ENCODE peak calls at places on chromosomes 6 and 20, in six cellular contexts. One of them, this sample, is unnamed.

GRCh38 chr6:70281923-70282902 is 20.7 kb downstream of the COL9A1 start:
- DNase-seq in HCT116: no peak
- DNase-seq in HepG2: no peak
- DNase-seq in GM12878: no peak
- DNase-seq in K562: peak; percentile 59
- DNase-seq in H1: peak; percentile 78
- DNase-seq in this sample: no peak

GRCh38 chr6:131258010-131258652 is 122.9 kb downstream of the AKAP7 start:
- DNase-seq in HCT116: no peak
- DNase-seq in HepG2: no peak
- DNase-seq in GM12878: no peak
- DNase-seq in K562: no peak
- DNase-seq in H1: no peak
- DNase-seq in this sample: no peak

GRCh38 chr6:11414564-11414963 is 123.0 kb upstream of the TMEM170B start:
- DNase-seq in HCT116: peak; percentile 57
- DNase-seq in HepG2: peak; percentile 78
- DNase-seq in GM12878: peak; percentile 72
- DNase-seq in K562: no peak
- DNase-seq in H1: no peak
- DNase-seq in this sample: no peak

GRCh38 chr20:34311118-34312023 is 8.2 kb upstream of the AHCY start:
- DNase-seq in HCT116: no peak
- DNase-seq in HepG2: peak; percentile 100
- DNase-seq in GM12878: no peak
- DNase-seq in K562: no peak
- DNase-seq in H1: peak; percentile 76
- DNase-seq in this sample: no peak

GRCh38 chr6:40520683-40521082 is 66.5 kb downstream of the LRFN2 start:
- DNase-seq in HCT116: no peak
- DNase-seq in HepG2: no peak
- DNase-seq in GM12878: no peak
- DNase-seq in K562: no peak
- DNase-seq in H1: no peak
- DNase-seq in this sample: no peak

GRCh38 chr20:24678351-24679106 is 209.1 kb downstream of the SYNDIG1 start:
- DNase-seq in HCT116: no peak
- DNase-seq in HepG2: no peak
- DNase-seq in GM12878: no peak
- DNase-seq in K562: no peak
- DNase-seq in H1: no peak
- DNase-seq in this sample: no peak

GRCh38 chr6:36844232-36845170 is 5.3 kb upstream of the CPNE5 start:
- DNase-seq in HCT116: no peak
- DNase-seq in HepG2: no peak
- DNase-seq in GM12878: no peak
- DNase-seq in K562: no peak
- DNase-seq in H1: no peak
- DNase-seq in this sample: no peak

GRCh38 chr6:33702345-33702977 is 9.0 kb downstream of the UQCC2 start:
- DNase-seq in HCT116: peak; percentile 37
- DNase-seq in HepG2: peak; percentile 67
- DNase-seq in GM12878: no peak
- DNase-seq in K562: peak; percentile 55
- DNase-seq in H1: no peak
- DNase-seq in this sample: peak; percentile 36

GRCh38 chr20:64264091-64264490 is 8.5 kb downstream of the PCMTD2 start:
- DNase-seq in HCT116: no peak
- DNase-seq in HepG2: no peak
- DNase-seq in GM12878: no peak
- DNase-seq in K562: no peak
- DNase-seq in H1: no peak
- DNase-seq in this sample: no peak

GRCh38 chr6:32133786-32134185 is 3.7 kb upstream of the FKBPL start:
- DNase-seq in HCT116: no peak
- DNase-seq in HepG2: no peak
- DNase-seq in GM12878: no peak
- DNase-seq in K562: no peak
- DNase-seq in H1: no peak
- DNase-seq in this sample: no peak

GRCh38 chr6:107634147-107635057 is 144.5 kb downstream of the SOBP start:
- DNase-seq in HCT116: no peak
- DNase-seq in HepG2: no peak
- DNase-seq in GM12878: no peak
- DNase-seq in K562: no peak
- DNase-seq in H1: no peak
- DNase-seq in this sample: no peak

GRCh38 chr6:139520321-139520768 is 145.9 kb upstream of the CITED2 start:
- DNase-seq in HCT116: no peak
- DNase-seq in HepG2: no peak
- DNase-seq in GM12878: no peak
- DNase-seq in K562: no peak
- DNase-seq in H1: no peak
- DNase-seq in this sample: no peak

GRCh38 chr20:36645998-36646397 is at the start of gene SLA2:
- DNase-seq in HCT116: no peak
- DNase-seq in HepG2: no peak
- DNase-seq in GM12878: no peak
- DNase-seq in K562: no peak
- DNase-seq in H1: no peak
- DNase-seq in this sample: no peak

GRCh38 chr6:2103644-2104523 is 141.5 kb downstream of the GMDS start:
- DNase-seq in HCT116: peak; percentile 19
- DNase-seq in HepG2: peak; percentile 43
- DNase-seq in GM12878: peak; percentile 11
- DNase-seq in K562: peak; percentile 17
- DNase-seq in H1: no peak
- DNase-seq in this sample: no peak

GRCh38 chr6:16244446-16244845 is 6.1 kb downstream of the GMPR start:
- DNase-seq in HCT116: no peak
- DNase-seq in HepG2: no peak
- DNase-seq in GM12878: no peak
- DNase-seq in K562: no peak
- DNase-seq in H1: no peak
- DNase-seq in this sample: no peak

GRCh38 chr20:37541326-37541725 is 13.7 kb upstream of the BLCAP start:
- DNase-seq in HCT116: no peak
- DNase-seq in HepG2: no peak
- DNase-seq in GM12878: no peak
- DNase-seq in K562: no peak
- DNase-seq in H1: no peak
- DNase-seq in this sample: no peak

GRCh38 chr20:57185188-57185743 is 81.2 kb downstream of the BMP7 start:
- DNase-seq in HCT116: no peak
- DNase-seq in HepG2: no peak
- DNase-seq in GM12878: no peak
- DNase-seq in K562: no peak
- DNase-seq in H1: no peak
- DNase-seq in this sample: no peak

GRCh38 chr6:128487746-128488145 is 32.7 kb downstream of the PTPRK start:
- DNase-seq in HCT116: no peak
- DNase-seq in HepG2: no peak
- DNase-seq in GM12878: no peak
- DNase-seq in K562: no peak
- DNase-seq in H1: no peak
- DNase-seq in this sample: no peak

GRCh38 chr20:64035066-64035932 is 683 bp upstream of the C20orf204 start:
- DNase-seq in HCT116: no peak
- DNase-seq in HepG2: no peak
- DNase-seq in GM12878: peak; percentile 59
- DNase-seq in K562: no peak
- DNase-seq in H1: no peak
- DNase-seq in this sample: no peak

GRCh38 chr20:57869291-57869950 is 159.6 kb upstream of the PMEPA1 start:
- DNase-seq in HCT116: no peak
- DNase-seq in HepG2: no peak
- DNase-seq in GM12878: no peak
- DNase-seq in K562: no peak
- DNase-seq in H1: no peak
- DNase-seq in this sample: no peak

GRCh38 chr6:108661430-108661829 is 100.7 kb downstream of the FOXO3 start:
- DNase-seq in HCT116: no peak
- DNase-seq in HepG2: no peak
- DNase-seq in GM12878: no peak
- DNase-seq in K562: no peak
- DNase-seq in H1: no peak
- DNase-seq in this sample: no peak

GRCh38 chr6:91730710-91731109 is 1143.8 kb upstream of the MAP3K7 start:
- DNase-seq in HCT116: no peak
- DNase-seq in HepG2: no peak
- DNase-seq in GM12878: no peak
- DNase-seq in K562: no peak
- DNase-seq in H1: no peak
- DNase-seq in this sample: no peak

GRCh38 chr6:90222724-90223198 is 73.9 kb downstream of the BACH2 start:
- DNase-seq in HCT116: peak; percentile 96
- DNase-seq in HepG2: peak; percentile 27
- DNase-seq in GM12878: no peak
- DNase-seq in K562: no peak
- DNase-seq in H1: no peak
- DNase-seq in this sample: no peak

GRCh38 chr20:37879843-37880242 is 23.1 kb upstream of the VSTM2L start:
- DNase-seq in HCT116: no peak
- DNase-seq in HepG2: no peak
- DNase-seq in GM12878: no peak
- DNase-seq in K562: no peak
- DNase-seq in H1: no peak
- DNase-seq in this sample: no peak

GRCh38 chr6:151958332-151958731 is 150.8 kb downstream of the ESR1 start:
- DNase-seq in HCT116: no peak
- DNase-seq in HepG2: no peak
- DNase-seq in GM12878: no peak
- DNase-seq in K562: no peak
- DNase-seq in H1: no peak
- DNase-seq in this sample: no peak

GRCh38 chr20:22490287-22491187 is 93.8 kb downstream of the FOXA2 start:
- DNase-seq in HCT116: no peak
- DNase-seq in HepG2: peak; percentile 100
- DNase-seq in GM12878: no peak
- DNase-seq in K562: no peak
- DNase-seq in H1: peak; percentile 58
- DNase-seq in this sample: no peak

GRCh38 chr6:38169826-38170526 is 350.4 kb downstream of the ZFAND3 start:
- DNase-seq in HCT116: no peak
- DNase-seq in HepG2: no peak
- DNase-seq in GM12878: no peak
- DNase-seq in K562: no peak
- DNase-seq in H1: no peak
- DNase-seq in this sample: no peak

GRCh38 chr6:45369870-45370269 is 7.9 kb downstream of the SUPT3H start:
- DNase-seq in HCT116: no peak
- DNase-seq in HepG2: no peak
- DNase-seq in GM12878: no peak
- DNase-seq in K562: no peak
- DNase-seq in H1: no peak
- DNase-seq in this sample: no peak

GRCh38 chr6:157629220-157629619 is 193.8 kb upstream of the SNX9 start:
- DNase-seq in HCT116: no peak
- DNase-seq in HepG2: no peak
- DNase-seq in GM12878: no peak
- DNase-seq in K562: no peak
- DNase-seq in H1: no peak
- DNase-seq in this sample: no peak

GRCh38 chr6:110554441-110554840 is 78.0 kb upstream of the SLC22A16 start:
- DNase-seq in HCT116: no peak
- DNase-seq in HepG2: no peak
- DNase-seq in GM12878: no peak
- DNase-seq in K562: no peak
- DNase-seq in H1: no peak
- DNase-seq in this sample: no peak
- H3K9me3 ChIP-seq in HCT116: no peaks in the 10 kb centered on the region
- H3K9me3 ChIP-seq in HepG2: peaks cover 18% of the 10 kb centered on the region
- H3K9me3 ChIP-seq in GM12878: no peaks in the 10 kb centered on the region
- H3K9me3 ChIP-seq in K562: peaks cover 5% of the 10 kb centered on the region
- H3K9me3 ChIP-seq in H1: no peaks in the 10 kb centered on the region
- H3K9me3 ChIP-seq in this sample: peaks cover 18% of the 10 kb centered on the region

GRCh38 chr6:20439558-20439957 is 37.9 kb downstream of the E2F3 start:
- DNase-seq in HCT116: no peak
- DNase-seq in HepG2: no peak
- DNase-seq in GM12878: no peak
- DNase-seq in K562: no peak
- DNase-seq in H1: no peak
- DNase-seq in this sample: no peak
- H3K36me3 ChIP-seq in HCT116: peaks cover 3% of the 10 kb centered on the region
- H3K36me3 ChIP-seq in HepG2: peaks cover 37% of the 10 kb centered on the region
- H3K36me3 ChIP-seq in GM12878: peaks cover 1% of the 10 kb centered on the region
- H3K36me3 ChIP-seq in K562: peaks cover 68% of the 10 kb centered on the region
- H3K36me3 ChIP-seq in H1: no peaks in the 10 kb centered on the region
- H3K36me3 ChIP-seq in this sample: peaks cover 40% of the 10 kb centered on the region

GRCh38 chr6:48183174-48183573 is 72.2 kb upstream of the PTCHD4 start:
- DNase-seq in HCT116: no peak
- DNase-seq in HepG2: peak; percentile 20
- DNase-seq in GM12878: no peak
- DNase-seq in K562: no peak
- DNase-seq in H1: no peak
- DNase-seq in this sample: no peak
- TF ChIP-seq ZNF274 in HCT116: no peak
- TF ChIP-seq ZNF274 in HepG2: no peak
- TF ChIP-seq ZNF274 in GM12878: no peak
- TF ChIP-seq ZNF274 in K562: no peak
- TF ChIP-seq ZNF274 in H1: no peak
- TF ChIP-seq ZNF274 in this sample: no peak

DNA sequence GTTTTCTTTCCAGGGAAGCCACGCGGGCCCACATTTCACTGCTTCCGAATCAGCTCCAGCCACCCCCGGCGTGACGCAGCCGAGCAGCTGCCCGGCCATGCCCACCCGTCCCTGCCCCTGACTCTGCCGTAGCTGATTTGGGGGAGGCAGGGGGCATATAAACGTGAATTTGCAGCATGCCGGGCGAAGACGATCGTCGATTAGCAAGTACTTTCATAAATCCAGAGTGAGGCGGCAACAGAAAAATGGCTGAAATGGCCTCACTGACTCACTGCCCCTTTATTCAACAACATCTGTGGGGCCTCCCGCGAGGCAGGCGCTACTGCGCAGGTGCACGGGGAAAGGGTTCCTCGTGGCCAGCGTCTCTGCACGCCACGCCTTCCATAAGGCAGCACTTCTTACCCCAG is 118.0 kb downstream of the DLL1 start:
- DNase-seq in HCT116: no peak
- DNase-seq in HepG2: no peak
- DNase-seq in GM12878: no peak
- DNase-seq in K562: no peak
- DNase-seq in H1: peak; percentile 14
- DNase-seq in this sample: no peak
- H3K9me3 ChIP-seq in HCT116: no peaks in the 10 kb centered on the region
- H3K9me3 ChIP-seq in HepG2: peaks cover 30% of the 10 kb centered on the region
- H3K9me3 ChIP-seq in GM12878: peaks cover 3% of the 10 kb centered on the region
- H3K9me3 ChIP-seq in K562: peaks cover 10% of the 10 kb centered on the region
- H3K9me3 ChIP-seq in H1: peaks cover 7% of the 10 kb centered on the region
- H3K9me3 ChIP-seq in this sample: peaks cover 12% of the 10 kb centered on the region

GRCh38 chr6:144476286-144476685 is 191.2 kb downstream of the UTRN start:
- DNase-seq in HCT116: no peak
- DNase-seq in HepG2: no peak
- DNase-seq in GM12878: no peak
- DNase-seq in K562: no peak
- DNase-seq in H1: no peak
- DNase-seq in this sample: no peak
- H3K36me3 ChIP-seq in HCT116: no peaks in the 10 kb centered on the region
- H3K36me3 ChIP-seq in HepG2: peaks cover 79% of the 10 kb centered on the region
- H3K36me3 ChIP-seq in GM12878: no peaks in the 10 kb centered on the region
- H3K36me3 ChIP-seq in K562: no peaks in the 10 kb centered on the region
- H3K36me3 ChIP-seq in H1: peaks cover 12% of the 10 kb centered on the region
- H3K36me3 ChIP-seq in this sample: peaks cover 20% of the 10 kb centered on the region

GRCh38 chr6:3849681-3850450 is 693 bp downstream of the FAM50B start:
- DNase-seq in HCT116: no peak
- DNase-seq in HepG2: no peak
- DNase-seq in GM12878: no peak
- DNase-seq in K562: no peak
- DNase-seq in H1: peak; percentile 51
- DNase-seq in this sample: no peak
- TF ChIP-seq ZNF274 in HCT116: no peak
- TF ChIP-seq ZNF274 in HepG2: no peak
- TF ChIP-seq ZNF274 in GM12878: no peak
- TF ChIP-seq ZNF274 in K562: no peak
- TF ChIP-seq ZNF274 in H1: no peak
- TF ChIP-seq ZNF274 in this sample: no peak

This sample was measured in NT2/D1.